ENCODE peak calls at places on chromosomes 6 and 20, in four cellular contexts. One of them, this sample, is unnamed.

GRCh38 chr6:155183095-155183494 is 80.7 kb upstream of the CLDN20 start:
- DNase-seq in glutamatergic neuron: no peak
- DNase-seq in cardiac fibroblast: no peak
- DNase-seq in mammary epithelial cell: no peak
- DNase-seq in this sample: no peak

GRCh38 chr6:112877134-112878100 is 530.3 kb downstream of the RFPL4B start:
- DNase-seq in cardiac fibroblast: peak
- DNase-seq in mammary epithelial cell: peak
- DNase-seq in glutamatergic neuron: no peak
- DNase-seq in this sample: peak

GRCh38 chr6:493840-494239 is 102.3 kb downstream of the IRF4 start:
- DNase-seq in mammary epithelial cell: no peak
- DNase-seq in glutamatergic neuron: no peak
- DNase-seq in cardiac fibroblast: no peak
- DNase-seq in this sample: no peak

GRCh38 chr20:5654557-5654956 is 95.6 kb upstream of the SHLD1 start:
- DNase-seq in cardiac fibroblast: peak
- DNase-seq in glutamatergic neuron: no peak
- DNase-seq in mammary epithelial cell: peak
- DNase-seq in this sample: peak

GRCh38 chr20:51703446-51704287 is 64.5 kb downstream of the ATP9A start:
- DNase-seq in cardiac fibroblast: no peak
- DNase-seq in glutamatergic neuron: no peak
- DNase-seq in mammary epithelial cell: no peak
- DNase-seq in this sample: no peak

GRCh38 chr6:131636880-131637792 is at the start of gene ENPP3:
- DNase-seq in glutamatergic neuron: no peak
- DNase-seq in cardiac fibroblast: peak
- DNase-seq in mammary epithelial cell: no peak
- DNase-seq in this sample: peak

GRCh38 chr20:62408640-62409039 is 1.6 kb upstream of the CABLES2 start:
- DNase-seq in glutamatergic neuron: no peak
- DNase-seq in cardiac fibroblast: no peak
- DNase-seq in mammary epithelial cell: no peak
- DNase-seq in this sample: no peak

GRCh38 chr6:124294572-124294971 is 490.9 kb downstream of the NKAIN2 start:
- DNase-seq in cardiac fibroblast: peak
- DNase-seq in glutamatergic neuron: no peak
- DNase-seq in mammary epithelial cell: peak
- DNase-seq in this sample: no peak

GRCh38 chr6:166488081-166488685 is 98.3 kb downstream of the RAMACL start:
- DNase-seq in cardiac fibroblast: peak
- DNase-seq in glutamatergic neuron: no peak
- DNase-seq in mammary epithelial cell: no peak
- DNase-seq in this sample: no peak

GRCh38 chr20:61135966-61136365 is 116.1 kb upstream of the CDH4 start:
- DNase-seq in mammary epithelial cell: no peak
- DNase-seq in cardiac fibroblast: no peak
- DNase-seq in glutamatergic neuron: no peak
- DNase-seq in this sample: no peak

GRCh38 chr20:25012616-25013189 is 20.2 kb upstream of the APMAP start:
- DNase-seq in cardiac fibroblast: no peak
- DNase-seq in glutamatergic neuron: no peak
- DNase-seq in mammary epithelial cell: no peak
- DNase-seq in this sample: no peak

GRCh38 chr20:58374906-58375760 is 13.9 kb upstream of the VAPB start:
- DNase-seq in mammary epithelial cell: no peak
- DNase-seq in glutamatergic neuron: no peak
- DNase-seq in cardiac fibroblast: peak
- DNase-seq in this sample: peak

GRCh38 chr20:46400828-46401477 is 5.5 kb downstream of the ELMO2 start:
- DNase-seq in mammary epithelial cell: no peak
- DNase-seq in cardiac fibroblast: peak
- DNase-seq in glutamatergic neuron: no peak
- DNase-seq in this sample: peak

GRCh38 chr6:158488065-158488464 is 71.8 kb upstream of the TMEM181 start:
- DNase-seq in cardiac fibroblast: peak
- DNase-seq in mammary epithelial cell: peak
- DNase-seq in glutamatergic neuron: no peak
- DNase-seq in this sample: peak

GRCh38 chr20:57043091-57043490 is 223.3 kb downstream of the BMP7 start:
- DNase-seq in cardiac fibroblast: no peak
- DNase-seq in glutamatergic neuron: no peak
- DNase-seq in mammary epithelial cell: peak
- DNase-seq in this sample: no peak

GRCh38 chr6:137923866-137924616 is 57.0 kb downstream of the TNFAIP3 start:
- DNase-seq in glutamatergic neuron: no peak
- DNase-seq in cardiac fibroblast: no peak
- DNase-seq in mammary epithelial cell: peak
- DNase-seq in this sample: no peak

GRCh38 chr6:11324453-11325023 is 92.1 kb upstream of the NEDD9 start:
- DNase-seq in mammary epithelial cell: no peak
- DNase-seq in glutamatergic neuron: no peak
- DNase-seq in cardiac fibroblast: peak
- DNase-seq in this sample: no peak

GRCh38 chr20:41649489-41649888 is 31.3 kb upstream of the CHD6 start:
- DNase-seq in cardiac fibroblast: no peak
- DNase-seq in mammary epithelial cell: no peak
- DNase-seq in glutamatergic neuron: no peak
- DNase-seq in this sample: no peak

GRCh38 chr6:166419268-166419667 is 36.5 kb upstream of the MPC1 start:
- DNase-seq in cardiac fibroblast: peak
- DNase-seq in mammary epithelial cell: peak
- DNase-seq in glutamatergic neuron: no peak
- DNase-seq in this sample: no peak

GRCh38 chr6:151635741-151636140 is 141.9 kb downstream of the CCDC170 start:
- DNase-seq in cardiac fibroblast: no peak
- DNase-seq in mammary epithelial cell: no peak
- DNase-seq in glutamatergic neuron: no peak
- DNase-seq in this sample: no peak

GRCh38 chr20:50146732-50147662 is 6.5 kb downstream of the PEDS1 start:
- DNase-seq in glutamatergic neuron: no peak
- DNase-seq in mammary epithelial cell: peak
- DNase-seq in cardiac fibroblast: peak
- DNase-seq in this sample: no peak